ENCODE peak calls at places on chromosomes 2 and 18, in ten cellular contexts. One of them, this sample, is unnamed.

GRCh38 chr18:8841781-8842485 is 136.6 kb downstream of the MTCL1 start:
- DNase-seq in GM23338: no peak
- DNase-seq in adipocyte: peak; percentile 21
- DNase-seq in bronchial epithelial cell: peak; percentile 33
- DNase-seq in right cardiac atrium: no peak
- DNase-seq in tibial artery: no peak
- DNase-seq in fibroblast of lung: peak; percentile 88
- DNase-seq in gastrocnemius medialis: no peak
- DNase-seq in sigmoid colon: no peak
- DNase-seq in IMR-90: peak; percentile 65
- DNase-seq in this sample: no peak

GRCh38 chr2:233708942-233709341 is 3.8 kb upstream of the UGT1A5 start:
- DNase-seq in GM23338: peak; percentile 17
- DNase-seq in adipocyte: no peak
- DNase-seq in bronchial epithelial cell: no peak
- DNase-seq in right cardiac atrium: no peak
- DNase-seq in tibial artery: no peak
- DNase-seq in fibroblast of lung: no peak
- DNase-seq in gastrocnemius medialis: no peak
- DNase-seq in sigmoid colon: no peak
- DNase-seq in IMR-90: no peak
- DNase-seq in this sample: no peak

GRCh38 chr2:77008925-77009706 is 513.1 kb downstream of the LRRTM4 start:
- DNase-seq in GM23338: peak; percentile 16
- DNase-seq in adipocyte: no peak
- DNase-seq in bronchial epithelial cell: peak; percentile 74
- DNase-seq in right cardiac atrium: no peak
- DNase-seq in tibial artery: no peak
- DNase-seq in fibroblast of lung: peak; percentile 45
- DNase-seq in gastrocnemius medialis: no peak
- DNase-seq in sigmoid colon: no peak
- DNase-seq in IMR-90: peak; percentile 5
- DNase-seq in this sample: no peak

GRCh38 chr2:50791271-50791670 is 240.7 kb downstream of the NRXN1 start:
- DNase-seq in GM23338: no peak
- DNase-seq in adipocyte: no peak
- DNase-seq in bronchial epithelial cell: no peak
- DNase-seq in right cardiac atrium: no peak
- DNase-seq in tibial artery: no peak
- DNase-seq in fibroblast of lung: no peak
- DNase-seq in gastrocnemius medialis: no peak
- DNase-seq in sigmoid colon: no peak
- DNase-seq in IMR-90: no peak
- DNase-seq in this sample: no peak

GRCh38 chr2:6926071-6926732 is 9.0 kb downstream of the RNF144A start:
- DNase-seq in GM23338: no peak
- DNase-seq in adipocyte: no peak
- DNase-seq in bronchial epithelial cell: no peak
- DNase-seq in right cardiac atrium: no peak
- DNase-seq in tibial artery: no peak
- DNase-seq in fibroblast of lung: no peak
- DNase-seq in gastrocnemius medialis: no peak
- DNase-seq in sigmoid colon: no peak
- DNase-seq in IMR-90: no peak
- DNase-seq in this sample: no peak

GRCh38 chr18:63590368-63590767 is 3.2 kb downstream of the SERPINB13 start:
- DNase-seq in GM23338: no peak
- DNase-seq in adipocyte: peak; percentile 56
- DNase-seq in bronchial epithelial cell: no peak
- DNase-seq in right cardiac atrium: no peak
- DNase-seq in tibial artery: no peak
- DNase-seq in fibroblast of lung: no peak
- DNase-seq in gastrocnemius medialis: no peak
- DNase-seq in sigmoid colon: no peak
- DNase-seq in IMR-90: no peak
- DNase-seq in this sample: no peak

GRCh38 chr2:133680399-133681044 is 112.3 kb upstream of the NCKAP5 start:
- DNase-seq in GM23338: no peak
- DNase-seq in adipocyte: no peak
- DNase-seq in bronchial epithelial cell: no peak
- DNase-seq in right cardiac atrium: no peak
- DNase-seq in tibial artery: no peak
- DNase-seq in fibroblast of lung: no peak
- DNase-seq in gastrocnemius medialis: no peak
- DNase-seq in sigmoid colon: no peak
- DNase-seq in IMR-90: no peak
- DNase-seq in this sample: no peak

GRCh38 chr2:152594792-152595191 is 122.5 kb downstream of the PRPF40A start:
- DNase-seq in GM23338: no peak
- DNase-seq in adipocyte: no peak
- DNase-seq in bronchial epithelial cell: peak; percentile 24
- DNase-seq in right cardiac atrium: peak; percentile 71
- DNase-seq in tibial artery: peak; percentile 89
- DNase-seq in fibroblast of lung: peak; percentile 51
- DNase-seq in gastrocnemius medialis: peak; percentile 90
- DNase-seq in sigmoid colon: peak; percentile 71
- DNase-seq in IMR-90: peak; percentile 40
- DNase-seq in this sample: peak; percentile 31

GRCh38 chr18:11885278-11885991 is 22.7 kb downstream of the MPPE1 start:
- DNase-seq in GM23338: no peak
- DNase-seq in adipocyte: no peak
- DNase-seq in bronchial epithelial cell: no peak
- DNase-seq in right cardiac atrium: peak; percentile 74
- DNase-seq in tibial artery: no peak
- DNase-seq in fibroblast of lung: no peak
- DNase-seq in gastrocnemius medialis: no peak
- DNase-seq in sigmoid colon: no peak
- DNase-seq in IMR-90: no peak
- DNase-seq in this sample: no peak

GRCh38 chr2:22800422-22800821 is 584.6 kb upstream of the KLHL29 start:
- DNase-seq in GM23338: peak; percentile 76
- DNase-seq in adipocyte: no peak
- DNase-seq in bronchial epithelial cell: no peak
- DNase-seq in right cardiac atrium: no peak
- DNase-seq in tibial artery: no peak
- DNase-seq in fibroblast of lung: no peak
- DNase-seq in gastrocnemius medialis: no peak
- DNase-seq in sigmoid colon: no peak
- DNase-seq in IMR-90: no peak
- DNase-seq in this sample: no peak

GRCh38 chr18:26894426-26894825 is 28.9 kb upstream of the AQP4 start:
- DNase-seq in GM23338: no peak
- DNase-seq in adipocyte: no peak
- DNase-seq in bronchial epithelial cell: no peak
- DNase-seq in right cardiac atrium: no peak
- DNase-seq in tibial artery: no peak
- DNase-seq in fibroblast of lung: no peak
- DNase-seq in gastrocnemius medialis: no peak
- DNase-seq in sigmoid colon: no peak
- DNase-seq in IMR-90: no peak
- DNase-seq in this sample: no peak

GRCh38 chr2:168632733-168633132 is 169.7 kb upstream of the NOSTRIN start:
- DNase-seq in GM23338: peak; percentile 52
- DNase-seq in adipocyte: no peak
- DNase-seq in bronchial epithelial cell: no peak
- DNase-seq in right cardiac atrium: no peak
- DNase-seq in tibial artery: no peak
- DNase-seq in fibroblast of lung: peak; percentile 47
- DNase-seq in gastrocnemius medialis: no peak
- DNase-seq in sigmoid colon: no peak
- DNase-seq in IMR-90: peak; percentile 59
- DNase-seq in this sample: peak; percentile 28

GRCh38 chr2:157592983-157593382 is 35.7 kb downstream of the ACVR1C start:
- DNase-seq in GM23338: no peak
- DNase-seq in adipocyte: peak; percentile 65
- DNase-seq in bronchial epithelial cell: peak; percentile 20
- DNase-seq in right cardiac atrium: no peak
- DNase-seq in tibial artery: no peak
- DNase-seq in fibroblast of lung: peak; percentile 1
- DNase-seq in gastrocnemius medialis: no peak
- DNase-seq in sigmoid colon: no peak
- DNase-seq in IMR-90: peak; percentile 8
- DNase-seq in this sample: no peak

GRCh38 chr2:880201-880970 is 70.3 kb upstream of the SNTG2 start:
- DNase-seq in GM23338: no peak
- DNase-seq in adipocyte: no peak
- DNase-seq in bronchial epithelial cell: no peak
- DNase-seq in right cardiac atrium: no peak
- DNase-seq in tibial artery: no peak
- DNase-seq in fibroblast of lung: no peak
- DNase-seq in gastrocnemius medialis: no peak
- DNase-seq in sigmoid colon: no peak
- DNase-seq in IMR-90: no peak
- DNase-seq in this sample: no peak

GRCh38 chr2:233414273-233414654 is 60.0 kb downstream of the DGKD start:
- DNase-seq in GM23338: no peak
- DNase-seq in adipocyte: peak; percentile 34
- DNase-seq in bronchial epithelial cell: peak; percentile 12
- DNase-seq in right cardiac atrium: no peak
- DNase-seq in tibial artery: no peak
- DNase-seq in fibroblast of lung: peak; percentile 73
- DNase-seq in gastrocnemius medialis: peak; percentile 65
- DNase-seq in sigmoid colon: no peak
- DNase-seq in IMR-90: peak; percentile 32
- DNase-seq in this sample: no peak

GRCh38 chr2:46150445-46150970 is 146.7 kb upstream of the EPAS1 start:
- DNase-seq in GM23338: no peak
- DNase-seq in adipocyte: no peak
- DNase-seq in bronchial epithelial cell: no peak
- DNase-seq in right cardiac atrium: no peak
- DNase-seq in tibial artery: no peak
- DNase-seq in fibroblast of lung: no peak
- DNase-seq in gastrocnemius medialis: no peak
- DNase-seq in sigmoid colon: peak; percentile 26
- DNase-seq in IMR-90: no peak
- DNase-seq in this sample: no peak

GRCh38 chr2:214651451-214651850 is 158.0 kb downstream of the BARD1 start:
- DNase-seq in GM23338: no peak
- DNase-seq in adipocyte: peak; percentile 56
- DNase-seq in bronchial epithelial cell: peak; percentile 9
- DNase-seq in right cardiac atrium: no peak
- DNase-seq in tibial artery: no peak
- DNase-seq in fibroblast of lung: peak; percentile 39
- DNase-seq in gastrocnemius medialis: no peak
- DNase-seq in sigmoid colon: no peak
- DNase-seq in IMR-90: peak; percentile 31
- DNase-seq in this sample: no peak

GRCh38 chr2:113822087-113822805 is 65.8 kb upstream of the SLC35F5 start:
- DNase-seq in GM23338: no peak
- DNase-seq in adipocyte: no peak
- DNase-seq in bronchial epithelial cell: no peak
- DNase-seq in right cardiac atrium: no peak
- DNase-seq in tibial artery: no peak
- DNase-seq in fibroblast of lung: no peak
- DNase-seq in gastrocnemius medialis: no peak
- DNase-seq in sigmoid colon: no peak
- DNase-seq in IMR-90: peak; percentile 17
- DNase-seq in this sample: no peak
- H3K27me3 ChIP-seq in GM23338: no peaks in the 10 kb centered on the region
- H3K27me3 ChIP-seq in adipocyte: no peaks in the 10 kb centered on the region
- H3K27me3 ChIP-seq in bronchial epithelial cell: no peaks in the 10 kb centered on the region
- H3K27me3 ChIP-seq in right cardiac atrium: no peaks in the 10 kb centered on the region
- H3K27me3 ChIP-seq in tibial artery: no peaks in the 10 kb centered on the region
- H3K27me3 ChIP-seq in fibroblast of lung: no peaks in the 10 kb centered on the region
- H3K27me3 ChIP-seq in gastrocnemius medialis: no peaks in the 10 kb centered on the region
- H3K27me3 ChIP-seq in sigmoid colon: no peaks in the 10 kb centered on the region
- H3K27me3 ChIP-seq in IMR-90: no peaks in the 10 kb centered on the region
- H3K27me3 ChIP-seq in this sample: no peaks in the 10 kb centered on the region

GRCh38 chr18:40249390-40250080 is 1705.5 kb upstream of the PIK3C3 start:
- DNase-seq in GM23338: no peak
- DNase-seq in adipocyte: no peak
- DNase-seq in bronchial epithelial cell: peak; percentile 71
- DNase-seq in right cardiac atrium: no peak
- DNase-seq in tibial artery: no peak
- DNase-seq in fibroblast of lung: peak; percentile 34
- DNase-seq in gastrocnemius medialis: no peak
- DNase-seq in sigmoid colon: no peak
- DNase-seq in IMR-90: peak; percentile 6
- DNase-seq in this sample: no peak

GRCh38 chr18:40243592-40243991 is 1711.4 kb upstream of the PIK3C3 start:
- DNase-seq in GM23338: no peak
- DNase-seq in adipocyte: peak; percentile 49
- DNase-seq in bronchial epithelial cell: peak; percentile 2
- DNase-seq in right cardiac atrium: no peak
- DNase-seq in tibial artery: no peak
- DNase-seq in fibroblast of lung: peak; percentile 38
- DNase-seq in gastrocnemius medialis: no peak
- DNase-seq in sigmoid colon: no peak
- DNase-seq in IMR-90: no peak
- DNase-seq in this sample: no peak
- H3K27me3 ChIP-seq in GM23338: no peaks in the 10 kb centered on the region
- H3K27me3 ChIP-seq in adipocyte: no peaks in the 10 kb centered on the region
- H3K27me3 ChIP-seq in bronchial epithelial cell: no peaks in the 10 kb centered on the region
- H3K27me3 ChIP-seq in right cardiac atrium: no peaks in the 10 kb centered on the region
- H3K27me3 ChIP-seq in tibial artery: no peaks in the 10 kb centered on the region
- H3K27me3 ChIP-seq in fibroblast of lung: no peaks in the 10 kb centered on the region
- H3K27me3 ChIP-seq in gastrocnemius medialis: no peaks in the 10 kb centered on the region
- H3K27me3 ChIP-seq in sigmoid colon: no peaks in the 10 kb centered on the region
- H3K27me3 ChIP-seq in IMR-90: no peaks in the 10 kb centered on the region
- H3K27me3 ChIP-seq in this sample: no peaks in the 10 kb centered on the region

DNA sequence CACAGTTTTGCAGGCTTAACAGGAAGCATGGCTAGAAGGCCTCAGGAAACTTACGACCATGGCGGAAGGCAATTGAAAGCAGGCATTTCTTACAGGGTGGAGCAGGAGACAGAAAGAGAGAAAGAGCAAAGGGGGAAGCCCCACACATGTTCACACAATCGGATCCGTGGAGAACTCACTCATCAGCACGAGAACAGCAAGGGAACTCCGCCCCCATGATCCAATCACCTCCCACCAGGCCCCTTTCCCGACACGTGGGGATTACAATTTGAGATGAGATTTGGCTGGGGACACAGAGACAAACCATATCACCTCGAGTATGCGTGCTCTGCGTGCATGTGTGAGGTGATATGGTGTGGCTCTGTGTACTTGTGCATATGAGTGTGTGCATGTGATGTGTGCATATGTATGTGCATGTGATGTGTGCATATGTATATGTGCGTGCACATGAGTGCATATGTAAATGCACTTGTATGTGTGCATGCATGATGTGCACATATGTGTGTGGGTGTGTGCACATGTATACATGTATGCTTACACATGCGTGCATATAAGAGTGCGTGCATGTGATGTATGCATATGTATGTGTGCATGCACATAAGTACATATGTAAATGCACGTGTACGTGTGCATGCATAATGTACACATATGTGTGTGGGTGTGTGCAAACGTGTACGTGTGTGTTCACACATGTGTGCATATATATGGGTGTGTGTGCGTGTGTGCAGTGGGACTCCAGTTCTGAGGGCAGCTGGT is 108.7 kb upstream of the HDAC4 start:
- DNase-seq in GM23338: no peak
- DNase-seq in adipocyte: no peak
- DNase-seq in bronchial epithelial cell: no peak
- DNase-seq in right cardiac atrium: no peak
- DNase-seq in tibial artery: no peak
- DNase-seq in fibroblast of lung: no peak
- DNase-seq in gastrocnemius medialis: no peak
- DNase-seq in sigmoid colon: no peak
- DNase-seq in IMR-90: no peak
- DNase-seq in this sample: no peak
- H3K27me3 ChIP-seq in GM23338: no peaks in the 10 kb centered on the region
- H3K27me3 ChIP-seq in adipocyte: peaks cover 46% of the 10 kb centered on the region
- H3K27me3 ChIP-seq in bronchial epithelial cell: no peaks in the 10 kb centered on the region
- H3K27me3 ChIP-seq in right cardiac atrium: no peaks in the 10 kb centered on the region
- H3K27me3 ChIP-seq in tibial artery: peaks cover 4% of the 10 kb centered on the region
- H3K27me3 ChIP-seq in fibroblast of lung: no peaks in the 10 kb centered on the region
- H3K27me3 ChIP-seq in gastrocnemius medialis: no peaks in the 10 kb centered on the region
- H3K27me3 ChIP-seq in sigmoid colon: no peaks in the 10 kb centered on the region
- H3K27me3 ChIP-seq in IMR-90: no peaks in the 10 kb centered on the region
- H3K27me3 ChIP-seq in this sample: no peaks in the 10 kb centered on the region

GRCh38 chr18:76377359-76377756 is 117.7 kb downstream of the ZNF516 start:
- DNase-seq in GM23338: no peak
- DNase-seq in adipocyte: no peak
- DNase-seq in bronchial epithelial cell: no peak
- DNase-seq in right cardiac atrium: no peak
- DNase-seq in tibial artery: no peak
- DNase-seq in fibroblast of lung: no peak
- DNase-seq in gastrocnemius medialis: no peak
- DNase-seq in sigmoid colon: peak; percentile 74
- DNase-seq in IMR-90: no peak
- DNase-seq in this sample: no peak
- H3K27me3 ChIP-seq in GM23338: no peaks in the 10 kb centered on the region
- H3K27me3 ChIP-seq in adipocyte: no peaks in the 10 kb centered on the region
- H3K27me3 ChIP-seq in bronchial epithelial cell: no peaks in the 10 kb centered on the region
- H3K27me3 ChIP-seq in right cardiac atrium: no peaks in the 10 kb centered on the region
- H3K27me3 ChIP-seq in tibial artery: no peaks in the 10 kb centered on the region
- H3K27me3 ChIP-seq in fibroblast of lung: no peaks in the 10 kb centered on the region
- H3K27me3 ChIP-seq in gastrocnemius medialis: no peaks in the 10 kb centered on the region
- H3K27me3 ChIP-seq in sigmoid colon: no peaks in the 10 kb centered on the region
- H3K27me3 ChIP-seq in IMR-90: no peaks in the 10 kb centered on the region
- H3K27me3 ChIP-seq in this sample: no peaks in the 10 kb centered on the region

This sample was measured in uterus.